ENCODE peak calls at places on chromosomes 3 and 15, in seven cellular contexts. P, X, Z, M, W, T and L are unnamed samples.

GRCh38 chr15:28086175-28086703 is 12.9 kb downstream of the OCA2 start:
- DNase-seq in P (peak; percentile 66), X (peak; percentile 46), Z (peak; percentile 71), M (no peak), W (peak; percentile 12), T (peak; percentile 76), L (peak; percentile 80)

GRCh38 chr3:128358156-128358895 is 108.4 kb downstream of the DNAJB8 start:
- DNase-seq in P (no peak), X (no peak), Z (no peak), M (no peak), W (no peak), T (no peak), L (no peak)

GRCh38 chr15:99651023-99651807 is 82.0 kb downstream of the LYSMD4 start:
- DNase-seq in P (peak; percentile 39), X (peak; percentile 74), Z (no peak), M (no peak), W (peak; percentile 18), T (no peak), L (no peak)

GRCh38 chr3:86914651-86915050 is 76.3 kb downstream of the VGLL3 start:
- DNase-seq in P (no peak), X (no peak), Z (no peak), M (no peak), W (no peak), T (no peak), L (no peak)

GRCh38 chr3:152508705-152509104 is 240.0 kb downstream of the MBNL1 start:
- DNase-seq in P (peak; percentile 8), X (no peak), Z (no peak), M (no peak), W (no peak), T (no peak), L (peak; percentile 35)

GRCh38 chr15:90046846-90047481 is 45.8 kb downstream of the ZNF710 start:
- DNase-seq in P (no peak), X (no peak), Z (no peak), M (no peak), W (peak; percentile 34), T (no peak), L (no peak)

GRCh38 chr3:169618894-169619792 is 44.4 kb downstream of the MECOM start:
- DNase-seq in P (no peak), X (no peak), Z (no peak), M (no peak), W (no peak), T (no peak), L (no peak)

GRCh38 chr3:136676009-136676408 is 76.2 kb downstream of the STAG1 start:
- DNase-seq in P (no peak), X (no peak), Z (no peak), M (no peak), W (no peak), T (no peak), L (no peak)

GRCh38 chr3:45792036-45792435 is 4.3 kb downstream of the SLC6A20 start:
- DNase-seq in P (no peak), X (no peak), Z (no peak), M (no peak), W (no peak), T (no peak), L (no peak)

GRCh38 chr3:5464684-5465083 is 277.2 kb downstream of the EDEM1 start:
- DNase-seq in P (no peak), X (no peak), Z (no peak), M (no peak), W (no peak), T (no peak), L (no peak)

GRCh38 chr3:61547625-61548024 is 13.7 kb upstream of the PTPRG start:
- DNase-seq in P (no peak), X (no peak), Z (no peak), M (no peak), W (no peak), T (no peak), L (no peak)

GRCh38 chr3:157447026-157447694 is 10.5 kb downstream of the PTX3 start:
- DNase-seq in P (peak; percentile 48), X (peak; percentile 70), Z (no peak), M (no peak), W (no peak), T (no peak), L (peak; percentile 5)

GRCh38 chr3:52297242-52298146 is 9.9 kb downstream of the GLYCTK start:
- DNase-seq in P (no peak), X (no peak), Z (no peak), M (no peak), W (no peak), T (no peak), L (no peak)

GRCh38 chr3:178308696-178309278 is 227.4 kb upstream of the KCNMB2 start:
- DNase-seq in P (no peak), X (no peak), Z (no peak), M (no peak), W (no peak), T (no peak), L (no peak)

GRCh38 chr3:114213669-114214541 is 23.5 kb downstream of the ZNF80 start:
- DNase-seq in P (peak; percentile 67), X (peak; percentile 78), Z (peak; percentile 68), M (no peak), W (peak; percentile 26), T (no peak), L (peak; percentile 80)

GRCh38 chr15:97968380-97968779 is 7.9 kb downstream of the ARRDC4 start:
- DNase-seq in P (peak; percentile 27), X (peak; percentile 90), Z (no peak), M (no peak), W (peak; percentile 27), T (no peak), L (no peak)

GRCh38 chr3:197750863-197751737 is 1.4 kb downstream of the FYTTD1 start:
- DNase-seq in P (peak; percentile 52), X (peak; percentile 43), Z (no peak), M (no peak), W (peak; percentile 34), T (no peak), L (peak; percentile 18)

GRCh38 chr15:90212221-90213079 is 11.3 kb downstream of the SEMA4B start:
- DNase-seq in P (no peak), X (no peak), Z (no peak), M (no peak), W (no peak), T (no peak), L (no peak)

GRCh38 chr3:186953011-186953487 is 22.7 kb downstream of the ST6GAL1 start:
- DNase-seq in P (peak; percentile 17), X (peak; percentile 56), Z (no peak), M (no peak), W (peak; percentile 28), T (no peak), L (no peak)

DNA sequence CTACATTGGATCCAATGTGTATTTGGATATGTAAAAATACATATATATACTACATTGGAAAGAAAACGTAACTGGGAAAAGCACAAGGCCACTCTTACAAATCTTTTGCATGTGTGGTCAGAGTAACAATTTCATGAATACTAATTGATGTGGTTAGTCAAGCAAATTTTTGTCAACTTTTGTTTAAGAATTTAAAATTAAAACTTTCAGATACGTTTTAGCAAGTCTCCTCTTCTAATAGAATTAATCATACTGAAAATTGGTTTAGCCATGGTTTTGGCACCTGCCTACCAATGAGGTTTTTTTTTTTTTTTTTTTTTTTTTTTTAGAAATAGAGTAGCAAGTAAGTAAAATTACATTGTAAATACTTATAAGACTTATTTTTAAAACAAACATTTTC is 153.0 kb upstream of the CGNL1 start:
- DNase-seq in P (no peak), X (no peak), Z (no peak), M (no peak), W (no peak), T (no peak), L (no peak)
- H3K4ac ChIP-seq in P (no peak overlapping the region), X (no peak overlapping the region), Z (no peak overlapping the region), M (no peak overlapping the region), W (no peak overlapping the region), T (no peak overlapping the region), L (no peak overlapping the region)

GRCh38 chr15:40325188-40325587 is 1.7 kb downstream of the INAFM2 start:
- DNase-seq in P (peak; percentile 46), X (peak; percentile 37), Z (no peak), M (no peak), W (no peak), T (no peak), L (no peak)
- H3K4ac ChIP-seq in P (no peak overlapping the region), X (peak overlapping the region; percentile 47), Z (no peak overlapping the region), M (no peak overlapping the region), W (no peak overlapping the region), T (no peak overlapping the region), L (no peak overlapping the region)

GRCh38 chr15:31391687-31392671 is 65.3 kb downstream of the KLF13 start:
- DNase-seq in P (peak; percentile 83), X (peak; percentile 62), Z (peak; percentile 66), M (peak; percentile 49), W (peak; percentile 76), T (peak; percentile 87), L (peak; percentile 72)

GRCh38 chr15:31390777-31391486 is 64.3 kb downstream of the KLF13 start:
- DNase-seq in P (no peak), X (no peak), Z (no peak), M (no peak), W (no peak), T (no peak), L (peak; percentile 78)

GRCh38 chr15:31389576-31389975 is 62.9 kb downstream of the KLF13 start:
- DNase-seq in P (no peak), X (no peak), Z (no peak), M (no peak), W (no peak), T (peak; percentile 26), L (no peak)

GRCh38 chr15:31387483-31388118 is 61.0 kb downstream of the KLF13 start:
- DNase-seq in P (no peak), X (peak; percentile 18), Z (no peak), M (no peak), W (no peak), T (no peak), L (no peak)

DNA sequence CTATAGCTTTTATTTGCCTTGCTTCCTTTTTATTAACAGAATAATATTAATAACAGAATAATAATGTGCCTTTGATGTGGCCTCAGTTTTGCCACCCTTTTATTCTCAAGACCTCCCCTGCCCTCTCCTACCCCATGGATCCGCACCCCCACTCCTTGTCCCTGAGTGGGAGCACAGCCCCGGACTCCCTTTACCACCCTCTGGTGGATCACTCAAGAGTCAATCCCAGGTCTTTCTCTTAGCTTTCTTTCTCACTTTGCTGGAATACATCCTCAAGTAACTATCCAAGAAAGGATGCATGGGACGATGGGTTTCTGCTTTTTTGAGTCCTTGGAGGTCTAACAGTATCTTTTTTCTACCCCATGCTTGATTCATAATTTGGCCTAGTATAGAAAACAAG is 63.4 kb downstream of the KLF13 start:
- DNase-seq in P (no peak), X (no peak), Z (no peak), M (no peak), W (no peak), T (no peak), L (no peak)
- H3K4ac ChIP-seq in P (no peak overlapping the region), X (no peak overlapping the region), Z (no peak overlapping the region), M (no peak overlapping the region), W (peak overlapping the region; percentile 27), T (no peak overlapping the region), L (no peak overlapping the region)

DNA sequence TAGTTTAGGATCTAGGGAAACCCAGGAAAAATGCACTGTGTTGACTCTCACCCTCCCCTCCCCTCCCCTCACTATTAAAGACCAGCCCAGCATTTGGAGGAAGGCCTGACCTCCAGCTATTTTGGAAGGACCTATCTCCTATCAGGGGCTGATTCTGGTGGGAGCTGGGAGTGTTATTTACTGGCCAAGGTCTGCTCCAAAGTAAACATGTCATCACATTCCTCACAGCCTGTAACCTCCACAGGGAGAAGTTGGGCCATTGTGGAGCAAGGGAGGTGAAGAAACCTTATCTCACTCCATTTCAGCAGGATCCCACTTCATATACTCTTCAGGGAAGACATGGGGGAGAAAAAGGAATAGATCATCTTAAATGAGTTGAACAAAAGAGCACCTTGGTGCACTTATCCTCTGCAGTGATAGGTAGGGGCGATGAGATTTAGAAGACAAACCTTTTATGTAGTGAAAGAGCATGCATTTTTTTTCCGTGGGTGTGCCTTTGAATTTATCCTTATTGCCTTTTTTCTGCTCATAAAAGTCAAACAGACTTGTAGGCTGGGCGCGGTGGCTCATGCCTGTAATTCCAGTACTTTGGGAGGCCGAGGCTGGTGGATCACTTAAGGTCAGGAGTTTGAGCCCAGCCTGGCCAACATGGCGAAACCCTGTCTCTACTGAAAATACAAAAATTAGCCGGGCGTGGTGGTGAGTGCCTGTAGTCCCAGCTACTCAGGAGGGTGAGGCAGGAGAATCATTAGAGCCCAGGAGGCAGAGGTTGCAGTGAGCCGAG is 15.6 kb upstream of the FLNB start:
- DNase-seq in P (no peak), X (no peak), Z (no peak), M (no peak), W (no peak), T (no peak), L (peak; percentile 98)
- H3K4ac ChIP-seq in P (no peak overlapping the region), X (no peak overlapping the region), Z (no peak overlapping the region), M (no peak overlapping the region), W (no peak overlapping the region), T (no peak overlapping the region), L (no peak overlapping the region)